ENCODE peak calls at places on chromosome 11, in five cellular contexts. N is HCT116, J is Calu3, Z is bronchial epithelial cell, G is AG09319. A is an unnamed sample.

GRCh38 chr11:118152552-118153471 is at the start of gene SCN4B:
- DNase-seq in N (no peak), G (no peak), Z (peak; percentile 50), J (peak; percentile 31), A (peak; percentile 52)

GRCh38 chr11:119680899-119681370 is 48.1 kb downstream of the NECTIN1 start:
- DNase-seq in N (no peak), G (no peak), Z (peak; percentile 47), J (no peak), A (no peak)

GRCh38 chr11:94731921-94732601 is 36.1 kb upstream of the AMOTL1 start:
- DNase-seq in N (no peak), Z (peak; percentile 88), J (no peak), G (peak; percentile 65), A (no peak)

GRCh38 chr11:6079463-6079862 is 28.0 kb upstream of the OR56B4 start:
- DNase-seq in G (no peak), J (no peak), Z (no peak), N (no peak), A (no peak)

GRCh38 chr11:5488385-5488784 is at the start of gene OR52D1:
- DNase-seq in Z (no peak), N (no peak), G (no peak), J (no peak), A (no peak)

GRCh38 chr11:8220261-8221024 is 43.2 kb downstream of the LMO1 start:
- DNase-seq in G (no peak), J (no peak), Z (no peak), N (no peak), A (no peak)

GRCh38 chr11:119340335-119341221 is at the start of gene C1QTNF5:
- DNase-seq in N (no peak), Z (no peak), J (no peak), G (no peak), A (no peak)

GRCh38 chr11:72684236-72684912 is 10.2 kb upstream of the PDE2A start:
- DNase-seq in Z (peak; percentile 56), G (no peak), J (peak; percentile 81), N (peak; percentile 44), A (peak; percentile 85)

GRCh38 chr11:60951909-60952741 is at the start of gene SLC15A3:
- DNase-seq in G (no peak), Z (no peak), J (no peak), N (no peak), A (peak; percentile 86)

GRCh38 chr11:70731670-70732492 is 333.6 kb downstream of the CTTN start:
- DNase-seq in G (no peak), N (no peak), J (no peak), Z (no peak), A (no peak)

GRCh38 chr11:64591257-64592233 is 525 bp downstream of the SLC22A12 start:
- DNase-seq in N (no peak), Z (no peak), J (no peak), G (no peak), A (no peak)

GRCh38 chr11:47412152-47412746 is 3.9 kb downstream of the SLC39A13 start:
- DNase-seq in N (peak; percentile 21), J (peak; percentile 72), G (no peak), Z (no peak), A (peak; percentile 78)

GRCh38 chr11:117428856-117429229 is 101.2 kb downstream of the CEP164 start:
- DNase-seq in Z (no peak), J (no peak), N (no peak), G (no peak), A (no peak)

GRCh38 chr11:77081976-77082836 is 15.4 kb downstream of the CAPN5 start:
- DNase-seq in J (no peak), G (no peak), Z (no peak), N (no peak), A (no peak)

GRCh38 chr11:76234704-76235232 is 28.5 kb upstream of the WNT11 start:
- DNase-seq in Z (peak; percentile 28), N (no peak), G (peak; percentile 30), J (peak; percentile 23), A (peak; percentile 68)

GRCh38 chr11:17864478-17864941 is 129.9 kb downstream of the KCNC1 start:
- DNase-seq in J (peak; percentile 51), N (no peak), G (no peak), Z (peak; percentile 32), A (no peak)

GRCh38 chr11:42338056-42338455 is 878.6 kb upstream of the LRRC4C start:
- DNase-seq in J (no peak), G (no peak), N (no peak), Z (no peak), A (no peak)

GRCh38 chr11:12137938-12138731 is 27.7 kb downstream of the MICAL2 start:
- DNase-seq in J (no peak), Z (peak; percentile 59), N (no peak), G (peak; percentile 41), A (no peak)

GRCh38 chr11:67303132-67303988 is at the start of gene SSH3:
- DNase-seq in J (peak; percentile 90), G (no peak), Z (peak; percentile 47), N (peak; percentile 42), A (peak; percentile 66)

GRCh38 chr11:89736566-89736965 is 26.5 kb downstream of the TRIM77 start:
- DNase-seq in Z (peak; percentile 4), J (no peak), N (no peak), G (no peak), A (no peak)

GRCh38 chr11:17986007-17986710 is 26.7 kb downstream of the SERGEF start:
- DNase-seq in Z (peak; percentile 73), J (no peak), N (peak; percentile 15), G (peak; percentile 65), A (no peak)

GRCh38 chr11:45458269-45458668 is 172.1 kb upstream of the SYT13 start:
- DNase-seq in Z (no peak), J (no peak), G (no peak), N (no peak), A (no peak)

GRCh38 chr11:75491465-75491864 is 34.3 kb downstream of the GDPD5 start:
- DNase-seq in N (no peak), Z (no peak), J (no peak), G (no peak), A (no peak)

GRCh38 chr11:35617687-35618496 is at the start of gene FJX1:
- DNase-seq in G (peak; percentile 56), Z (peak; percentile 91), J (peak; percentile 66), N (no peak), A (peak; percentile 82)

GRCh38 chr11:75430692-75431532 is 2.1 kb downstream of the KLHL35 start:
- DNase-seq in Z (no peak), J (no peak), G (no peak), N (no peak), A (no peak)

GRCh38 chr11:19191530-19192169 is 10.1 kb downstream of the CSRP3 start:
- DNase-seq in G (no peak), Z (no peak), J (no peak), N (no peak), A (no peak)

GRCh38 chr11:93689166-93689734 is 27.8 kb downstream of the CEP295 start:
- DNase-seq in N (no peak), G (no peak), J (no peak), Z (no peak), A (peak; percentile 16)

GRCh38 chr11:65793144-65793581 is 6.3 kb downstream of the OVOL1 start:
- DNase-seq in Z (peak; percentile 91), N (no peak), G (no peak), J (peak; percentile 76), A (no peak)

DNA sequence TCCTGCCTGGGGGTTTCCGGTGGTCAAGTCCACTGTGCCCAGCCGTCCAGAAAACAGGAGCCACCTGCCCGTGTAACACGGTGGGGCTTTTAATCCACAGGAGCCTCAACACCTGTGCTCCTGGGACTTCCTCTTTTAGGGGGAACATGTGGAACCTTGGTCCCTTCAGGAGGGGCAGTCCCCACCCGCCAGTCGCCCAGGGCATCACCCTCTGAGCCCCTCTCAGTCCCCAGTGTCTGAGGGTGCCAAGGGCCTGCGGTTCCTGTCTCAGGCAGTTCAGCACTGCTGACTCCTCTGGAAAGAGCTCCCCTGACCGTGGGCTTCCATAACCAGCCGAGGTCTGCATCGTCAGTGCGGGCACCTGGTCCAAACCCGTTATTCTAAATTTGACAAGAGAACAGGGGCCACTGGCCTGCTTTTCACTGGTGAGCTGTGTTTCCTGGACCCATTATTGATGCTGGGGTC is 15.8 kb downstream of the KRTAP5-5 start:
- DNase-seq in G (no peak), Z (no peak), J (no peak), N (no peak), A (no peak)
- TF ChIP-seq CTCF in G (no peak), Z (no peak), J (no peak), N (no peak), A (no peak)

DNA sequence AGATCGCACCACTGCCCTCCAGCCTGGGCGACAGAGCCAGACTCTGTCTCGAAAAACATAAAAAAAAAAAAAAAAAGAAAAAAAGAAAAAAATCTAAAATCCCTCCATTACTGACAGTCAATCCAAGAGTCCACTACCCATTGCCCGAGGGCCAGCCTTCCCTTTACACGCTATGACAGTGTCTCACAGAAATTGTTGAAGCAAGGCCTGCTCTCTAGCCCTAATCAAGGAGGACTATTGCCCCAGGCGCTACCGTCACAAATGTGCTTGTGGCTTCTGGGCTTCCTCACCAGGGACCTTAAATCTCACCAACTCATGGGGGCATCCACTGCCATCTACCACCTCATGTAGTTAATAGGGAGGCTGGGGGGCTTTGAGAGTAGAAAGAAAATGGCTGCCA is 49.9 kb downstream of the UBASH3B start:
- DNase-seq in J (no peak), G (no peak), N (no peak), Z (no peak), A (no peak)
- TF ChIP-seq CTCF in J (no peak), G (no peak), N (no peak), Z (no peak), A (no peak)

GRCh38 chr11:111559791-111560190 is 19.3 kb downstream of the LAYN start:
- DNase-seq in J (no peak), G (no peak), N (no peak), Z (no peak), A (no peak)

GRCh38 chr11:111560785-111561184 is 20.3 kb downstream of the LAYN start:
- DNase-seq in N (no peak), G (no peak), J (no peak), Z (no peak), A (no peak)

GRCh38 chr11:111554532-111554931 is 14.0 kb downstream of the LAYN start:
- DNase-seq in Z (peak; percentile 95), G (no peak), J (no peak), N (no peak), A (no peak)

GRCh38 chr11:111555255-111555654 is 14.7 kb downstream of the LAYN start:
- DNase-seq in Z (peak; percentile 96), N (no peak), G (no peak), J (no peak), A (no peak)

DNA sequence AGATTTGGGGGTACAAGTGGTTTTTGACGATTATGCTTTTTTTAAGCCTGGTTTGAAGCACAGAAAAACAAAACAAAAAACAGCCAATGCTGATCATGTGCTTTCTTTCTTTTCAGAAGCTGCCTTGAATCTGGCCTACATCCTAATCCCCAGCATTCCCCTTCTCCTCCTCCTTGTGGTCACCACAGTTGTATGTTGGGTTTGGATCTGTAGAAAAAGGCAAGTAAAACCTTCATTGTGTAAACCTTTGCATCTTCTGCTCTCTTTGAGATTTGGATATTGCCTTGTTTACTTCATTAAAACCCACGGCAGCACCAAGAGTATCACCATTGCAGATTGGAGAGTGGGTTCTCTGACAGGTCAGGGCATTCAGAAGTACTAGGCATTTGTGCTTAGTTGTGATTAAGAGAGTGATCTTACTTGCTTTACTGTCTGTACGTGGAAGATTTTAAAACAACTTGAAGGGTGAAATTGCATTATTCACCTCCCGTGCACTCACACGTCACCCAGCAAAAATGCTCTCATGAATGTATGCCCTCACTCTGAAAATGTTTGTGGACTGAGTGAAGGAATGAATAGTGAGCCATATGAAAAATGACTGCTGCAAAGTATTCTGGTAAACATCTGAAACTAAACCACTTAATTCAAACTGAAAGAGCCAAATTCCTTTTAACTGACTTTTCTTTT is 17.0 kb downstream of the LAYN start:
- DNase-seq in G (peak; percentile 84), Z (peak; percentile 95), N (no peak), J (no peak), A (no peak)
- TF ChIP-seq CTCF in G (no peak), Z (no peak), N (no peak), J (no peak), A (no peak)

GRCh38 chr11:112697779-112698178 is 263.4 kb upstream of the NCAM1 start:
- DNase-seq in N (no peak), J (no peak), G (no peak), Z (no peak), A (no peak)
- TF ChIP-seq CTCF in N (peak; percentile 42), J (no peak), G (no peak), Z (no peak), A (no peak)

A was measured in GM13976.